ENCODE peak calls at places on chromosomes 12 and 14, in eight cellular contexts. One of them, this sample, is unnamed.

GRCh38 chr12:54421175-54421872 is 2.3 kb upstream of the ITGA5 start:
- DNase-seq in transverse colon: peak; percentile 62
- DNase-seq in AG04450: no peak
- DNase-seq in left ventricle myocardium inferior: peak; percentile 71
- DNase-seq in fibroblast of lung: peak; percentile 50
- DNase-seq in adrenal gland: peak; percentile 64
- DNase-seq in fibroblast of pulmonary artery: peak; percentile 51
- DNase-seq in mucosa of descending colon: no peak
- DNase-seq in this sample: no peak

GRCh38 chr12:121576851-121577391 is 3.9 kb downstream of the KDM2B start:
- DNase-seq in fibroblast of pulmonary artery: peak; percentile 80
- DNase-seq in transverse colon: no peak
- DNase-seq in adrenal gland: no peak
- DNase-seq in fibroblast of lung: peak; percentile 90
- DNase-seq in mucosa of descending colon: no peak
- DNase-seq in left ventricle myocardium inferior: no peak
- DNase-seq in AG04450: peak; percentile 81
- DNase-seq in this sample: peak; percentile 94

GRCh38 chr12:20096430-20096829 is 271.9 kb upstream of the PDE3A start:
- DNase-seq in adrenal gland: no peak
- DNase-seq in transverse colon: no peak
- DNase-seq in fibroblast of pulmonary artery: no peak
- DNase-seq in left ventricle myocardium inferior: no peak
- DNase-seq in mucosa of descending colon: no peak
- DNase-seq in AG04450: no peak
- DNase-seq in fibroblast of lung: peak; percentile 4
- DNase-seq in this sample: no peak

GRCh38 chr12:40101747-40102146 is 4.1 kb downstream of the SLC2A13 start:
- DNase-seq in mucosa of descending colon: no peak
- DNase-seq in fibroblast of lung: no peak
- DNase-seq in AG04450: no peak
- DNase-seq in adrenal gland: no peak
- DNase-seq in left ventricle myocardium inferior: no peak
- DNase-seq in fibroblast of pulmonary artery: no peak
- DNase-seq in transverse colon: no peak
- DNase-seq in this sample: no peak

GRCh38 chr14:100142073-100143040 is 17.1 kb downstream of the DEGS2 start:
- DNase-seq in fibroblast of pulmonary artery: peak; percentile 49
- DNase-seq in fibroblast of lung: no peak
- DNase-seq in AG04450: no peak
- DNase-seq in left ventricle myocardium inferior: peak; percentile 51
- DNase-seq in mucosa of descending colon: peak; percentile 86
- DNase-seq in adrenal gland: no peak
- DNase-seq in transverse colon: peak; percentile 78
- DNase-seq in this sample: no peak

GRCh38 chr14:37810094-37810801 is 214.8 kb downstream of the TTC6 start:
- DNase-seq in adrenal gland: no peak
- DNase-seq in left ventricle myocardium inferior: no peak
- DNase-seq in mucosa of descending colon: no peak
- DNase-seq in AG04450: no peak
- DNase-seq in fibroblast of pulmonary artery: no peak
- DNase-seq in fibroblast of lung: no peak
- DNase-seq in transverse colon: no peak
- DNase-seq in this sample: no peak

GRCh38 chr12:110301065-110301806 is 20.2 kb downstream of the ATP2A2 start:
- DNase-seq in fibroblast of pulmonary artery: peak; percentile 52
- DNase-seq in mucosa of descending colon: no peak
- DNase-seq in transverse colon: no peak
- DNase-seq in fibroblast of lung: no peak
- DNase-seq in left ventricle myocardium inferior: no peak
- DNase-seq in adrenal gland: no peak
- DNase-seq in AG04450: no peak
- DNase-seq in this sample: no peak

GRCh38 chr12:7351177-7351576 is 47.3 kb downstream of the ACSM4 start:
- DNase-seq in fibroblast of pulmonary artery: no peak
- DNase-seq in fibroblast of lung: no peak
- DNase-seq in AG04450: no peak
- DNase-seq in mucosa of descending colon: no peak
- DNase-seq in transverse colon: no peak
- DNase-seq in adrenal gland: no peak
- DNase-seq in left ventricle myocardium inferior: no peak
- DNase-seq in this sample: no peak

GRCh38 chr12:6612247-6612646 is 5.1 kb upstream of the CHD4 start:
- DNase-seq in fibroblast of lung: no peak
- DNase-seq in left ventricle myocardium inferior: no peak
- DNase-seq in adrenal gland: no peak
- DNase-seq in mucosa of descending colon: no peak
- DNase-seq in fibroblast of pulmonary artery: no peak
- DNase-seq in AG04450: no peak
- DNase-seq in transverse colon: no peak
- DNase-seq in this sample: no peak

GRCh38 chr12:10612954-10613333 is 465 bp downstream of the MAGOHB start:
- DNase-seq in fibroblast of lung: peak; percentile 23
- DNase-seq in transverse colon: no peak
- DNase-seq in mucosa of descending colon: no peak
- DNase-seq in left ventricle myocardium inferior: no peak
- DNase-seq in adrenal gland: no peak
- DNase-seq in AG04450: no peak
- DNase-seq in fibroblast of pulmonary artery: no peak
- DNase-seq in this sample: no peak

GRCh38 chr14:31263485-31264133 is 56.0 kb upstream of the HECTD1 start:
- DNase-seq in fibroblast of pulmonary artery: peak; percentile 99
- DNase-seq in mucosa of descending colon: no peak
- DNase-seq in transverse colon: peak; percentile 30
- DNase-seq in AG04450: peak; percentile 99
- DNase-seq in fibroblast of lung: peak; percentile 100
- DNase-seq in adrenal gland: peak; percentile 78
- DNase-seq in left ventricle myocardium inferior: no peak
- DNase-seq in this sample: peak; percentile 100

GRCh38 chr12:74646831-74647230 is 109.2 kb downstream of the ATXN7L3B start:
- DNase-seq in fibroblast of pulmonary artery: peak; percentile 1
- DNase-seq in adrenal gland: no peak
- DNase-seq in transverse colon: no peak
- DNase-seq in mucosa of descending colon: no peak
- DNase-seq in left ventricle myocardium inferior: no peak
- DNase-seq in AG04450: no peak
- DNase-seq in fibroblast of lung: no peak
- DNase-seq in this sample: no peak

GRCh38 chr12:95943231-95943842 is at the start of gene AMDHD1:
- DNase-seq in mucosa of descending colon: peak; percentile 77
- DNase-seq in AG04450: no peak
- DNase-seq in fibroblast of pulmonary artery: peak; percentile 40
- DNase-seq in fibroblast of lung: peak; percentile 61
- DNase-seq in adrenal gland: peak; percentile 51
- DNase-seq in transverse colon: peak; percentile 62
- DNase-seq in left ventricle myocardium inferior: peak; percentile 44
- DNase-seq in this sample: peak; percentile 40

DNA sequence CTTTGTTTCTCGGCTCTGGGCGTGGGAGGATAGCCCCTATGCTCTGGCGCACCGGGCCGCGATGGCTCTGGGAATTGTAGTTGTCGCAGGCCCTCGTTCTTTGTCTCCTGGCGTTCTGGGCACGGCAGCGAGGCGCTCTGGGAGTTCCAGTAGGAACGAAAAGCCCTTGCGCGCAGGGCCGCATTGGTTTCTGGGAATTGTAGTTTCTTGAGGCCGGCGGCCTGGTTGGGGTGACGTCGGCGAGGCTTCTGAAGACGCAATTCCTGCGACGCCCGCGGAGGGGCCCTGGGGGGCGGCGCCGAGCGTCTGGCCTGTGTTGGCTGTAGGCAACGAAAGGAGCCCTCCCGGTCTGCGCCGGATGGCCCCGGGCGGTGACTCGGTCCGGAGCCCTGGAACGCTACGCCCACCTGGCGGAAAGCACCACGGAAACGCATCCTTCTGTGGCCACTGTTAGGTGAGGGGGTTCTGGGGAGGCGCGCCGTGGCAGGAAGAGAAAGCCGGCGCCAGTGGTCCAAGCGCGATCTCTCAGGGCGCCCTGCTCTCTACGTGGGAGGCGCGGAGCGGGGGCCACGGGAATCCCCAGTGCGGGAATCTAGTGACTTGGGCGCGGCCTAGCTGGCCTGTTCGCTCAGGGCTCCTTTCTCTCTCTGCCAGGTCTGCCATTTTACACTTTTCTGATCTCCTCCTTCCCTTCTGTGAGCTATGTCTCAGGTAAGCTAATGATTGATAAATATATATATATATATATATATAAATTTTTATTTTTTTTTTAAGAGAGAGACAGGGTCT is at the start of gene ZNF140:
- DNase-seq in left ventricle myocardium inferior: peak; percentile 96
- DNase-seq in adrenal gland: peak; percentile 97
- DNase-seq in mucosa of descending colon: peak; percentile 97
- DNase-seq in fibroblast of pulmonary artery: peak; percentile 99
- DNase-seq in transverse colon: peak; percentile 96
- DNase-seq in fibroblast of lung: peak; percentile 98
- DNase-seq in AG04450: peak; percentile 94
- DNase-seq in this sample: peak; percentile 97
- TF ChIP-seq CTCF in left ventricle myocardium inferior: peak; percentile 53
- TF ChIP-seq CTCF in adrenal gland: peak; percentile 59
- TF ChIP-seq CTCF in mucosa of descending colon: peak; percentile 5
- TF ChIP-seq CTCF in fibroblast of pulmonary artery: no peak
- TF ChIP-seq CTCF in transverse colon: peak; percentile 31
- TF ChIP-seq CTCF in fibroblast of lung: no peak
- TF ChIP-seq CTCF in AG04450: no peak
- TF ChIP-seq CTCF in this sample: peak; percentile 19

GRCh38 chr14:97976861-97977260 is 1179.7 kb downstream of the VRK1 start:
- DNase-seq in transverse colon: peak; percentile 70
- DNase-seq in AG04450: no peak
- DNase-seq in mucosa of descending colon: peak; percentile 62
- DNase-seq in fibroblast of pulmonary artery: no peak
- DNase-seq in left ventricle myocardium inferior: peak; percentile 27
- DNase-seq in adrenal gland: no peak
- DNase-seq in fibroblast of lung: no peak
- DNase-seq in this sample: peak; percentile 1

GRCh38 chr14:97975960-97976359 is 1178.8 kb downstream of the VRK1 start:
- DNase-seq in fibroblast of lung: no peak
- DNase-seq in adrenal gland: no peak
- DNase-seq in left ventricle myocardium inferior: no peak
- DNase-seq in transverse colon: no peak
- DNase-seq in AG04450: no peak
- DNase-seq in mucosa of descending colon: no peak
- DNase-seq in fibroblast of pulmonary artery: no peak
- DNase-seq in this sample: no peak

GRCh38 chr14:97978336-97978735 is 1181.2 kb downstream of the VRK1 start:
- DNase-seq in transverse colon: peak; percentile 78
- DNase-seq in fibroblast of lung: peak; percentile 72
- DNase-seq in AG04450: no peak
- DNase-seq in left ventricle myocardium inferior: peak; percentile 76
- DNase-seq in fibroblast of pulmonary artery: peak; percentile 2
- DNase-seq in adrenal gland: peak; percentile 73
- DNase-seq in mucosa of descending colon: peak; percentile 84
- DNase-seq in this sample: peak; percentile 66

DNA sequence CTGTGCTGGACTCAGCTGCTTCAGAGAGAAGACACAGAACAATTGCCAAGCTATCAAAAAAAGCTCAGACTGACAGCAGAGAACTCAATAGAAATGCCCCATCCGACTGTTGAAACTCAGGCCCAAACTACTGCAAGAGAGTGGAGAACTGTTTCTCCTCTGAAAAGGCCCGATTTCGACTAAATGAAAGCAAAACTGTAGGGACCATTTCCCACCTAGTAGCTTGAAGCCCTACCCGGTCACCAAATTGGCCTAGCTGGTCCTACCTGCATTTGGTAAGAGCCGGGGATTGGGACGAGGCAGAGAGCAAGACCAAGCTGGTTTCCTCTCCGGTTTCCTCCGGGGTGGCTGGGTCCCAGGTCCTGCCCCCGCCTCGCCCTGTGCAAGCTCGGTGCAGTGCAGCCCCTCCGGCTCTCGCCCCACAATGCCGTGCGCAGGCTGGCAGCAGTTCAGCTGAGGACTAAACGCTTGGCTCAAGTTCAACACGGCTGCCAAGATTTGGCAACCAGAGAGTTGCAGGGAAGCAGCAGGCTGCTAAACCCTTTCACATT is 1180.6 kb downstream of the VRK1 start:
- DNase-seq in AG04450: no peak
- DNase-seq in transverse colon: peak; percentile 75
- DNase-seq in fibroblast of lung: peak; percentile 45
- DNase-seq in fibroblast of pulmonary artery: peak; percentile 2
- DNase-seq in left ventricle myocardium inferior: peak; percentile 79
- DNase-seq in mucosa of descending colon: peak; percentile 86
- DNase-seq in adrenal gland: peak; percentile 33
- DNase-seq in this sample: peak; percentile 45
- H3K4me3 ChIP-seq in AG04450: no peak overlapping the region
- H3K4me3 ChIP-seq in transverse colon: peak overlapping the region; percentile 44
- H3K4me3 ChIP-seq in fibroblast of lung: no peak overlapping the region
- H3K4me3 ChIP-seq in fibroblast of pulmonary artery: no peak overlapping the region
- H3K4me3 ChIP-seq in left ventricle myocardium inferior: peak overlapping the region; percentile 65
- H3K4me3 ChIP-seq in mucosa of descending colon: no peak overlapping the region
- H3K4me3 ChIP-seq in adrenal gland: no peak overlapping the region
- H3K4me3 ChIP-seq in this sample: peak overlapping the region; percentile 50

DNA sequence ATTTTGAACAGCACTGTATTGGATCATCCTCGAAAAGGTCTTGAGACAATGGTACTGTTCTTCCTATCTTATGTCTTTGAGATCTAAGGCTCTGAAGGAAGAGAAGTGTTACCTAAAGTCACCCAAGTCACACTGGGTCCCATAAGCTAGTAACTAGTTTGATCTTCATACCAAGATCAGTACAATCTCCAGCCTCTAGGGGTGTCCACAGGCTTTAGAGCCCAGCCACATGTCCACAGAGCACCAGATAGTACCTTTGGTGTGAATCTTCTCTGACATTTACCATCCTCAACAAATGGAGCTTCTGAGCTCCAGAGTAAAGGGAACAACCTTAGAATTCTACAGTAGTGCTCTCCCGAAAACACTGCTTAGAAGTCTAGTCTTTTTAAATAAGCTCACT is 78.7 kb downstream of the KSR2 start:
- DNase-seq in mucosa of descending colon: no peak
- DNase-seq in adrenal gland: no peak
- DNase-seq in fibroblast of pulmonary artery: no peak
- DNase-seq in transverse colon: no peak
- DNase-seq in AG04450: no peak
- DNase-seq in fibroblast of lung: no peak
- DNase-seq in left ventricle myocardium inferior: no peak
- DNase-seq in this sample: no peak
- TF ChIP-seq CTCF in mucosa of descending colon: no peak
- TF ChIP-seq CTCF in adrenal gland: no peak
- TF ChIP-seq CTCF in fibroblast of pulmonary artery: no peak
- TF ChIP-seq CTCF in transverse colon: no peak
- TF ChIP-seq CTCF in AG04450: peak; percentile 9
- TF ChIP-seq CTCF in fibroblast of lung: no peak
- TF ChIP-seq CTCF in left ventricle myocardium inferior: no peak
- TF ChIP-seq CTCF in this sample: no peak

GRCh38 chr14:68547305-68548193 is 245.3 kb downstream of the ZFP36L1 start:
- DNase-seq in adrenal gland: peak; percentile 74
- DNase-seq in mucosa of descending colon: no peak
- DNase-seq in left ventricle myocardium inferior: no peak
- DNase-seq in fibroblast of pulmonary artery: peak; percentile 95
- DNase-seq in transverse colon: peak; percentile 62
- DNase-seq in fibroblast of lung: peak; percentile 90
- DNase-seq in AG04450: peak; percentile 65
- DNase-seq in this sample: peak; percentile 97
- H3K4me3 ChIP-seq in adrenal gland: no peak overlapping the region
- H3K4me3 ChIP-seq in mucosa of descending colon: no peak overlapping the region
- H3K4me3 ChIP-seq in left ventricle myocardium inferior: no peak overlapping the region
- H3K4me3 ChIP-seq in fibroblast of pulmonary artery: no peak overlapping the region
- H3K4me3 ChIP-seq in transverse colon: no peak overlapping the region
- H3K4me3 ChIP-seq in fibroblast of lung: no peak overlapping the region
- H3K4me3 ChIP-seq in AG04450: no peak overlapping the region
- H3K4me3 ChIP-seq in this sample: peak overlapping the region; percentile 17